ENCODE peak calls at places on chromosomes 11 and 22, in five cellular contexts. One of them, this sample, is unnamed.

GRCh38 chr11:106156290-106156937 is 79.0 kb downstream of the AASDHPPT start:
- DNase-seq in fibroblast of mammary gland: peak
- DNase-seq in endodermal cell: peak
- DNase-seq in Calu3: peak
- DNase-seq in neural crest cell: peak
- DNase-seq in this sample: no peak

GRCh38 chr22:37708580-37709444 is 12.0 kb downstream of the TRIOBP start:
- DNase-seq in fibroblast of mammary gland: no peak
- DNase-seq in endodermal cell: no peak
- DNase-seq in Calu3: no peak
- DNase-seq in neural crest cell: no peak
- DNase-seq in this sample: no peak

GRCh38 chr11:14520902-14521151 is 641 bp upstream of the PSMA1 start:
- DNase-seq in fibroblast of mammary gland: no peak
- DNase-seq in endodermal cell: no peak
- DNase-seq in Calu3: no peak
- DNase-seq in neural crest cell: no peak
- DNase-seq in this sample: no peak

GRCh38 chr22:26172389-26172990 is 3.2 kb downstream of the SEZ6L start:
- DNase-seq in fibroblast of mammary gland: peak
- DNase-seq in endodermal cell: peak
- DNase-seq in Calu3: peak
- DNase-seq in neural crest cell: peak
- DNase-seq in this sample: peak

GRCh38 chr11:76742912-76743311 is 40.2 kb upstream of the TSKU start:
- DNase-seq in fibroblast of mammary gland: peak
- DNase-seq in endodermal cell: no peak
- DNase-seq in Calu3: no peak
- DNase-seq in neural crest cell: no peak
- DNase-seq in this sample: no peak

GRCh38 chr11:59358595-59358994 is at the start of gene OR5AN1:
- DNase-seq in fibroblast of mammary gland: no peak
- DNase-seq in endodermal cell: no peak
- DNase-seq in Calu3: no peak
- DNase-seq in neural crest cell: no peak
- DNase-seq in this sample: no peak

GRCh38 chr11:119299416-119299815 is 17.5 kb downstream of the MCAM start:
- DNase-seq in fibroblast of mammary gland: no peak
- DNase-seq in endodermal cell: no peak
- DNase-seq in Calu3: no peak
- DNase-seq in neural crest cell: no peak
- DNase-seq in this sample: no peak

GRCh38 chr11:134519390-134519750 is 107.3 kb upstream of the B3GAT1 start:
- DNase-seq in fibroblast of mammary gland: no peak
- DNase-seq in endodermal cell: no peak
- DNase-seq in Calu3: no peak
- DNase-seq in neural crest cell: no peak
- DNase-seq in this sample: no peak

GRCh38 chr11:65497141-65498041 is 1.5 kb upstream of the MALAT1 start:
- DNase-seq in fibroblast of mammary gland: peak
- DNase-seq in endodermal cell: peak
- DNase-seq in Calu3: peak
- DNase-seq in neural crest cell: peak
- DNase-seq in this sample: peak

GRCh38 chr11:17668166-17668565 is 51.2 kb upstream of the MYOD1 start:
- DNase-seq in fibroblast of mammary gland: no peak
- DNase-seq in endodermal cell: no peak
- DNase-seq in Calu3: no peak
- DNase-seq in neural crest cell: no peak
- DNase-seq in this sample: no peak

GRCh38 chr11:14894657-14895598 is 2.9 kb upstream of the CYP2R1 start:
- DNase-seq in fibroblast of mammary gland: peak
- DNase-seq in endodermal cell: no peak
- DNase-seq in Calu3: no peak
- DNase-seq in neural crest cell: no peak
- DNase-seq in this sample: peak

GRCh38 chr11:133600876-133601275 is 68.6 kb upstream of the OPCML start:
- DNase-seq in fibroblast of mammary gland: no peak
- DNase-seq in endodermal cell: no peak
- DNase-seq in Calu3: no peak
- DNase-seq in neural crest cell: no peak
- DNase-seq in this sample: no peak

GRCh38 chr11:70771099-70771885 is 373.0 kb downstream of the CTTN start:
- DNase-seq in fibroblast of mammary gland: no peak
- DNase-seq in endodermal cell: no peak
- DNase-seq in Calu3: no peak
- DNase-seq in neural crest cell: no peak
- DNase-seq in this sample: no peak

GRCh38 chr11:133619397-133619796 is 87.1 kb upstream of the OPCML start:
- DNase-seq in fibroblast of mammary gland: no peak
- DNase-seq in endodermal cell: peak
- DNase-seq in Calu3: no peak
- DNase-seq in neural crest cell: no peak
- DNase-seq in this sample: no peak

GRCh38 chr22:48434156-48434867 is 1393.4 kb downstream of the BRD1 start:
- DNase-seq in fibroblast of mammary gland: no peak
- DNase-seq in endodermal cell: no peak
- DNase-seq in Calu3: no peak
- DNase-seq in neural crest cell: no peak
- DNase-seq in this sample: no peak

GRCh38 chr11:67372993-67373915 is at the start of gene CLCF1:
- DNase-seq in fibroblast of mammary gland: peak
- DNase-seq in endodermal cell: peak
- DNase-seq in Calu3: peak
- DNase-seq in neural crest cell: peak
- DNase-seq in this sample: peak

GRCh38 chr11:33471541-33471940 is 214.4 kb downstream of the HIPK3 start:
- DNase-seq in fibroblast of mammary gland: no peak
- DNase-seq in endodermal cell: no peak
- DNase-seq in Calu3: no peak
- DNase-seq in neural crest cell: no peak
- DNase-seq in this sample: no peak

GRCh38 chr11:326842-327580 is 6.4 kb upstream of the IFITM3 start:
- DNase-seq in fibroblast of mammary gland: peak
- DNase-seq in endodermal cell: no peak
- DNase-seq in Calu3: no peak
- DNase-seq in neural crest cell: no peak
- DNase-seq in this sample: no peak

GRCh38 chr22:23576681-23577080 is 3.4 kb downstream of the IGLL1 start:
- DNase-seq in fibroblast of mammary gland: no peak
- DNase-seq in endodermal cell: no peak
- DNase-seq in Calu3: no peak
- DNase-seq in neural crest cell: no peak
- DNase-seq in this sample: no peak

GRCh38 chr22:22397292-22397870 is 111.2 kb downstream of the ZNF280B start:
- DNase-seq in fibroblast of mammary gland: peak
- DNase-seq in endodermal cell: peak
- DNase-seq in Calu3: peak
- DNase-seq in neural crest cell: peak
- DNase-seq in this sample: no peak

GRCh38 chr11:108093128-108093904 is 28.1 kb upstream of the ACAT1 start:
- DNase-seq in fibroblast of mammary gland: peak
- DNase-seq in endodermal cell: no peak
- DNase-seq in Calu3: no peak
- DNase-seq in neural crest cell: no peak
- DNase-seq in this sample: no peak

GRCh38 chr11:108097179-108097578 is 24.2 kb upstream of the ACAT1 start:
- DNase-seq in fibroblast of mammary gland: no peak
- DNase-seq in endodermal cell: no peak
- DNase-seq in Calu3: no peak
- DNase-seq in neural crest cell: no peak
- DNase-seq in this sample: no peak

GRCh38 chr11:108092134-108092533 is 29.2 kb upstream of the ACAT1 start:
- DNase-seq in fibroblast of mammary gland: no peak
- DNase-seq in endodermal cell: no peak
- DNase-seq in Calu3: no peak
- DNase-seq in neural crest cell: no peak
- DNase-seq in this sample: no peak
- TF ChIP-seq CTCF in fibroblast of mammary gland: no peak
- TF ChIP-seq CTCF in endodermal cell: no peak
- TF ChIP-seq CTCF in Calu3: no peak
- TF ChIP-seq CTCF in neural crest cell: no peak
- TF ChIP-seq CTCF in this sample: no peak

GRCh38 chr11:10969387-10969786 is 111.5 kb upstream of the ZBED5 start:
- DNase-seq in fibroblast of mammary gland: no peak
- DNase-seq in endodermal cell: no peak
- DNase-seq in Calu3: no peak
- DNase-seq in neural crest cell: no peak
- DNase-seq in this sample: no peak

GRCh38 chr11:10978189-10978588 is 120.3 kb upstream of the ZBED5 start:
- DNase-seq in fibroblast of mammary gland: no peak
- DNase-seq in endodermal cell: no peak
- DNase-seq in Calu3: no peak
- DNase-seq in neural crest cell: no peak
- DNase-seq in this sample: no peak

GRCh38 chr11:10975287-10975721 is 117.5 kb upstream of the ZBED5 start:
- DNase-seq in fibroblast of mammary gland: no peak
- DNase-seq in endodermal cell: no peak
- DNase-seq in Calu3: no peak
- DNase-seq in neural crest cell: no peak
- DNase-seq in this sample: no peak

DNA sequence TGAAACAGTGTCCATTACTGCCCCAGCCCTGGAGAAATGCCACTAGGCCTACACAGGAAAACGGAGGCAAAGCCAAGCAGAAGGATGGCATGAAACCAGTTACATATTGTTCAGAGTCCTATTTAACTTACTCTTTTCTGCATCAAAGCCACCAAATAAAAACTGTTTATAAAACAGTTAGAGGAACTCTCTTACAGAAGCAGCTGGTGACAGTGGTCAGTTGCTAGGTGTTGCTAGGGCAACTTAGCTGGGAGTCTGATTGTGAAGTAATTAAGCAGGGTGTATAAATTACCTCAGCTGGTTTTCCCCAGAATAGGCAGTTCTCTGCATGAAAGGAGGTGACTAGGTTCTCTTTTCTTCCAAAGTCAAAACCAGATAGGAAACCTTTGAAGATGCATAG is 115.6 kb upstream of the ZBED5 start:
- DNase-seq in fibroblast of mammary gland: no peak
- DNase-seq in endodermal cell: no peak
- DNase-seq in Calu3: no peak
- DNase-seq in neural crest cell: no peak
- DNase-seq in this sample: no peak
- TF ChIP-seq CTCF in fibroblast of mammary gland: no peak
- TF ChIP-seq CTCF in endodermal cell: no peak
- TF ChIP-seq CTCF in Calu3: no peak
- TF ChIP-seq CTCF in neural crest cell: no peak
- TF ChIP-seq CTCF in this sample: no peak

GRCh38 chr11:27699926-27700350 is 317 bp downstream of the BDNF start:
- DNase-seq in fibroblast of mammary gland: no peak
- DNase-seq in endodermal cell: peak
- DNase-seq in Calu3: peak
- DNase-seq in neural crest cell: no peak
- DNase-seq in this sample: no peak

GRCh38 chr11:27698872-27699241 is 1.4 kb downstream of the BDNF start:
- DNase-seq in fibroblast of mammary gland: peak
- DNase-seq in endodermal cell: peak
- DNase-seq in Calu3: peak
- DNase-seq in neural crest cell: peak
- DNase-seq in this sample: peak

GRCh38 chr11:27699242-27699925 is 871 bp downstream of the BDNF start:
- DNase-seq in fibroblast of mammary gland: peak
- DNase-seq in endodermal cell: peak
- DNase-seq in Calu3: peak
- DNase-seq in neural crest cell: peak
- DNase-seq in this sample: peak

GRCh38 chr11:27701262-27702105 is 1.2 kb upstream of the BDNF start:
- DNase-seq in fibroblast of mammary gland: peak
- DNase-seq in endodermal cell: no peak
- DNase-seq in Calu3: peak
- DNase-seq in neural crest cell: no peak
- DNase-seq in this sample: peak

GRCh38 chr11:27700351-27701261 is at the start of gene BDNF:
- DNase-seq in fibroblast of mammary gland: peak
- DNase-seq in endodermal cell: peak
- DNase-seq in Calu3: peak
- DNase-seq in neural crest cell: no peak
- DNase-seq in this sample: peak
- TF ChIP-seq CTCF in fibroblast of mammary gland: no peak
- TF ChIP-seq CTCF in endodermal cell: no peak
- TF ChIP-seq CTCF in Calu3: no peak
- TF ChIP-seq CTCF in neural crest cell: no peak
- TF ChIP-seq CTCF in this sample: no peak

DNA sequence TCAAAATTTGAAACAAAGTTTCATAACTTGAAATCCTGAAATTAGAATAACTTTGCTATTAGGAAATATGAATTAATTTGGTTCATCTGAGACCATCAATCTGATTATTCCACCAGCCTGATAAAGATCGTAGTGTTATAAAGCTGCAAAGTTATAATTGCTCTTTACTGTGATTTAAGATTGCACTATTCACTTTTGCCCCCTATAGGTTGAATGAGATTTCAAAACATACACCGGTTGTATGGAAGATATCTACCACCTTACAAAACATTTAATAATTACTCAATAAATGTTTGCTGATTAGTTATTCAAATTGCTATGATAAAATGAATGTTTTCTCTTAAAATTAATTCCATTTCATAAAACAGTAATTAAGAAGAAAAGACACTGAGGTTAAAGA is 26.1 kb downstream of the APIP start:
- DNase-seq in fibroblast of mammary gland: no peak
- DNase-seq in endodermal cell: no peak
- DNase-seq in Calu3: no peak
- DNase-seq in neural crest cell: no peak
- DNase-seq in this sample: no peak
- TF ChIP-seq CTCF in fibroblast of mammary gland: peak
- TF ChIP-seq CTCF in endodermal cell: peak
- TF ChIP-seq CTCF in Calu3: no peak
- TF ChIP-seq CTCF in neural crest cell: peak
- TF ChIP-seq CTCF in this sample: peak

GRCh38 chr11:57468276-57468675 is 7.9 kb downstream of the RTN4RL2 start:
- DNase-seq in fibroblast of mammary gland: no peak
- DNase-seq in endodermal cell: no peak
- DNase-seq in Calu3: no peak
- DNase-seq in neural crest cell: no peak
- DNase-seq in this sample: no peak

GRCh38 chr11:57469268-57469667 is 8.9 kb downstream of the RTN4RL2 start:
- DNase-seq in fibroblast of mammary gland: no peak
- DNase-seq in endodermal cell: no peak
- DNase-seq in Calu3: no peak
- DNase-seq in neural crest cell: no peak
- DNase-seq in this sample: no peak

GRCh38 chr11:57467508-57468157 is 7.3 kb downstream of the RTN4RL2 start:
- DNase-seq in fibroblast of mammary gland: no peak
- DNase-seq in endodermal cell: peak
- DNase-seq in Calu3: no peak
- DNase-seq in neural crest cell: no peak
- DNase-seq in this sample: no peak

GRCh38 chr11:57464343-57465181 is 4.2 kb downstream of the RTN4RL2 start:
- DNase-seq in fibroblast of mammary gland: peak
- DNase-seq in endodermal cell: peak
- DNase-seq in Calu3: no peak
- DNase-seq in neural crest cell: no peak
- DNase-seq in this sample: peak

DNA sequence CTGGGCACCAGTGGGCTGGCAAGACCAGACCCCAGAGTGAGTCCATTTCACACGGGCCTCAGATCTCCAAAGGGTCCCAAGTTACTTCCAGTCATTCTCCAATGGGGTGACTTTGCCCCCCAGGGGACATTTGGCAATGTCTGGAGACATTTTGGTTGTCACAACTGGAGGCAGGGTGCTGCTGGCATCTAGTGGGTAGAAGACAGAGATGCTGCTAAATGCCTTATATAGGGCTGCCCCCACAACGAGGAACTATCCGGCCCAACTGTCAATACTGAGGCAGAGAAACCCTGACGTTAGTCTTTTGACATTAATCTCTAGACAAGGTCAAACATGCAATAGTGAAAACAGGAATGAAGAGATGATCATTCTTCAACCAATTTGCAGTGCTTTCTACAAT is 6.4 kb downstream of the RTN4RL2 start:
- DNase-seq in fibroblast of mammary gland: no peak
- DNase-seq in endodermal cell: no peak
- DNase-seq in Calu3: no peak
- DNase-seq in neural crest cell: no peak
- DNase-seq in this sample: no peak
- TF ChIP-seq CTCF in fibroblast of mammary gland: no peak
- TF ChIP-seq CTCF in endodermal cell: no peak
- TF ChIP-seq CTCF in Calu3: no peak
- TF ChIP-seq CTCF in neural crest cell: no peak
- TF ChIP-seq CTCF in this sample: no peak